ENCODE peak calls at places on chromosomes 1 and 21, in six cellular contexts. R is brain microvascular endothelial cell, T is lower lobe of right lung, L is heart left ventricle, H is breast epithelium, E is Peyer's patch. S is an unnamed sample.

GRCh38 chr1:233479026-233479890 is 134.6 kb upstream of the KCNK1 start:
- DNase-seq in R (no peak), T (no peak), L (no peak), H (no peak), E (no peak), S (no peak)

GRCh38 chr1:21334214-21335087 is 44.2 kb upstream of the ECE1 start:
- DNase-seq in R (peak), T (peak), L (peak), H (no peak), E (peak), S (peak)

GRCh38 chr1:194903524-194903923 is 1704.7 kb downstream of the KCNT2 start:
- DNase-seq in R (no peak), T (no peak), L (no peak), H (no peak), E (no peak), S (no peak)

GRCh38 chr1:8962812-8963669 is 17.4 kb downstream of the CA6 start:
- DNase-seq in R (no peak), T (peak), L (no peak), H (no peak), E (peak), S (peak)

GRCh38 chr1:219330669-219331068 is 157.0 kb downstream of the LYPLAL1 start:
- DNase-seq in R (no peak), T (no peak), L (no peak), H (no peak), E (no peak), S (no peak)

GRCh38 chr1:207882692-207883091 is 28.2 kb downstream of the CD34 start:
- DNase-seq in R (no peak), T (no peak), L (no peak), H (no peak), E (no peak), S (no peak)

GRCh38 chr21:45880097-45881068 is 101.2 kb upstream of the COL6A1 start:
- DNase-seq in R (peak), T (peak), L (no peak), H (no peak), E (peak), S (peak)

GRCh38 chr1:93768380-93768863 is 86.8 kb upstream of the BCAR3 start:
- DNase-seq in R (no peak), T (no peak), L (no peak), H (no peak), E (no peak), S (no peak)

GRCh38 chr1:166133276-166133841 is 33.4 kb downstream of the FAM78B start:
- DNase-seq in R (no peak), T (no peak), L (no peak), H (no peak), E (no peak), S (no peak)

GRCh38 chr1:245809361-245809760 is 654.6 kb downstream of the KIF26B start:
- DNase-seq in R (no peak), T (no peak), L (no peak), H (no peak), E (no peak), S (no peak)

GRCh38 chr1:16461681-16462080 is 21.2 kb downstream of the NECAP2 start:
- DNase-seq in R (no peak), T (no peak), L (no peak), H (no peak), E (no peak), S (no peak)

GRCh38 chr1:15937706-15938168 is 38.2 kb downstream of the ZBTB17 start:
- DNase-seq in R (no peak), T (no peak), L (no peak), H (no peak), E (peak), S (no peak)

GRCh38 chr1:184260382-184260781 is 126.4 kb upstream of the C1orf21 start:
- DNase-seq in R (peak), T (no peak), L (no peak), H (no peak), E (no peak), S (no peak)

GRCh38 chr1:167695150-167695549 is 26.6 kb upstream of the MPZL1 start:
- DNase-seq in R (no peak), T (no peak), L (no peak), H (no peak), E (no peak), S (no peak)

GRCh38 chr1:97778718-97779117 is 142.1 kb downstream of the DPYD start:
- DNase-seq in R (no peak), T (no peak), L (no peak), H (no peak), E (no peak), S (no peak)
- TF ChIP-seq CTCF in R (no peak), T (no peak), L (no peak), H (no peak), E (peak), S (no peak)

DNA sequence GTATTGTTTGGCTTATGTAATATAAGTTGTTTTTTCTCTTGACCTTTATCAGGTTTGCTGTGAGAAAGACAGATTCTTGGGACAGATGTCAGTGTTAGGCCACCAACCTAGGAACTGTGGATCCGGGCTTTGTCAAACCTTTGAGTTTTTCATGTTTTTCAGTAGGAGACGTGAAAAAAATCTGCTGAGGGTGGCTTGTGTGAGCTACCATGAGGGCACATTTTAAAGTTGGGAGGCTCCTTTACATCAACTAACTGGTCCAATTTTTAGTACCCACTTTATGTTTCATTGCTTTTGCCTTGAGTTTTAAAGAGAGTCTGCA is 801 bp downstream of the RPS6KC1 start:
- DNase-seq in R (no peak), T (no peak), L (no peak), H (no peak), E (no peak), S (no peak)
- H3K27ac ChIP-seq in R (peak), T (peak), L (peak), H (no peak), E (no peak), S (peak)

GRCh38 chr1:36203027-36203553 is 21.2 kb upstream of the THRAP3 start:
- DNase-seq in R (no peak), T (no peak), L (no peak), H (no peak), E (no peak), S (no peak)

GRCh38 chr1:36204347-36204909 is 19.8 kb upstream of the THRAP3 start:
- DNase-seq in R (no peak), T (no peak), L (peak), H (peak), E (no peak), S (no peak)

GRCh38 chr1:36198641-36199040 is 25.6 kb upstream of the THRAP3 start:
- DNase-seq in R (no peak), T (no peak), L (no peak), H (no peak), E (no peak), S (no peak)

GRCh38 chr1:36203554-36204346 is 20.5 kb upstream of the THRAP3 start:
- DNase-seq in R (peak), T (peak), L (peak), H (peak), E (no peak), S (no peak)

DNA sequence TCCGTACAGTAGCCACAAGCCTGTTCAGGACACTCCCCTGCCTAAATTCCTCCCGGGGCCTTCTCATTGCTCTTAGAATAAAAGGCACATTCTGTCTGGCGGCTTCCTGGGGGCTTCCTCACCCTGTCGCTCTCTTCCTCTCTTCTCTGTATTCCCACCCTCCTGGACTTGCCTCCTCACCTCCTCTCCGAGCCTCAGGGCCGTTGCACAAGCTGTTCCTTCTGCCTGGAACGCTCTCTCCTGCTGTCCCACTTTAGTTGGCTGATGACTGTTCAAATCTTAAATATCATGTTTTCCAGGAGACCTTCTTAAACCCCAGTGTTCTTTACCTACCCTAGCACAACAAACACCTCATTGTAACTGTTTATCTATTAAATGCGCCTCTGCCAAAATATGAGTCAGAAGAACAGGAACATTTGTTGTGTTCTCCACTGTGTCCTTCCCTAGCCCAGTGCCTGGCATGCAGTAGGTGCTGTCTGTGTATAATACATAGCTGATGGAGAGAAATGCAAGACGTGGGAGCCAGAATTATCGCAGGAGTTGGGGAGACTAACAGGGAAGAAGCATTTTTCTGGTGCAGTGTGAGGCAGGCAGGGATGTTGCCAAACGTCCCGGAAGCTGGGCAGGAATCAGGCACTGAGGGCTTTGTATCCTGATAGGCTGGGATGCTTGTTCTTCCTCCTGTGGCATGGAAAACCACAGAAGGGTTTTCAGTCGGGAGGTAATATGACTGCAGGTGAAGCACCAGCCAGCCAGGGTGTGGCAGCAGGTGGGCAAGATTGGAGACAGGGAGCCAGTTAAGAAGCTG is 24.1 kb upstream of the THRAP3 start:
- DNase-seq in R (no peak), T (no peak), L (no peak), H (peak), E (no peak), S (no peak)
- TF ChIP-seq CTCF in R (no peak), T (no peak), L (no peak), H (no peak), E (no peak), S (no peak)

DNA sequence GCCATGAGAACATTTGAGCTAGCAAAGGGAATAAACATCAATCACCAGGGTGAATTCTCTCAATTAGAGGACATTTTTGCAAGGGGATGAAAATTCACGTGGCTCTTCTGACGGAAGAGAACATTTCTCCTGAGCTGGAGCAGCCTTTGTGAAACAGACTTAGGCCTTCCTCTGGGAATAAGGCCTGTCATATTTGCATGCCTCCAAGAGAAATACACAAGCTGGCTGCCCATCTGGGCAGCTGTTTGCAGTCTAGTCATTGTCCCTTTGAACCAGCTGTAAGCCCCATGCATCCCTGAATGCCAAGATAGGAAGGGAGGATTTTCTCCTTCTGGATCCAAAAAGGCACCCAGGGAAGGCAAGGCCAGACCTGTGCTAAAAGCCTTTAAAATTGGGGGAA is 5.5 kb downstream of the LEMD1 start:
- DNase-seq in R (no peak), T (no peak), L (no peak), H (no peak), E (no peak), S (no peak)
- H3K27ac ChIP-seq in R (no peak), T (no peak), L (no peak), H (no peak), E (no peak), S (no peak)

GRCh38 chr1:53681647-53682368 is 57.2 kb downstream of the GLIS1 start:
- DNase-seq in R (no peak), T (no peak), L (peak), H (peak), E (peak), S (peak)
- TF ChIP-seq CTCF in R (peak), T (no peak), L (peak), H (peak), E (peak), S (peak)

GRCh38 chr1:10213186-10213585 is 2.8 kb downstream of the KIF1B start:
- DNase-seq in R (no peak), T (no peak), L (no peak), H (no peak), E (no peak), S (no peak)

GRCh38 chr1:10209905-10210810 is at the start of gene KIF1B:
- DNase-seq in R (peak), T (peak), L (peak), H (peak), E (peak), S (peak)

GRCh38 chr1:10210841-10211804 is 753 bp downstream of the KIF1B start:
- DNase-seq in R (peak), T (peak), L (peak), H (peak), E (peak), S (no peak)

GRCh38 chr1:10212476-10212875 is 2.1 kb downstream of the KIF1B start:
- DNase-seq in R (no peak), T (no peak), L (no peak), H (no peak), E (no peak), S (no peak)

GRCh38 chr1:10211805-10212405 is 1.5 kb downstream of the KIF1B start:
- DNase-seq in R (peak), T (no peak), L (peak), H (no peak), E (peak), S (no peak)
- H3K27ac ChIP-seq in R (peak), T (peak), L (peak), H (peak), E (peak), S (no peak)

GRCh38 chr21:44067011-44067839 is 40.0 kb upstream of the PWP2 start:
- DNase-seq in R (no peak), T (no peak), L (no peak), H (no peak), E (no peak), S (no peak)
- TF ChIP-seq CTCF in R (no peak), T (no peak), L (no peak), H (no peak), E (no peak), S (no peak)

GRCh38 chr1:11787251-11787803 is 18.4 kb downstream of the MTHFR start:
- DNase-seq in R (no peak), T (peak), L (peak), H (peak), E (peak), S (no peak)
- H3K27ac ChIP-seq in R (no peak), T (peak), L (peak), H (peak), E (peak), S (no peak)

S was measured in CD8-positive, alpha-beta T cell.